ENCODE peak calls at places on chromosomes 11 and 22, in ten cellular contexts. L, Z, N, S, E, R, D, Y, I and J are unnamed samples.

GRCh38 chr11:32829680-32830412 is at the start of gene PRRG4:
- DNase-seq in L (no peak), Z (peak), N (peak), S (peak), E (peak), R (peak), D (peak), Y (peak), I (peak), J (peak)

GRCh38 chr22:39276461-39277134 is 31.8 kb upstream of the PDGFB start:
- DNase-seq in L (no peak), Z (no peak), N (no peak), S (no peak), E (no peak), R (no peak), D (no peak), Y (no peak), I (no peak), J (no peak)

GRCh38 chr11:118807800-118808778 is 17.1 kb upstream of the DDX6 start:
- DNase-seq in L (no peak), Z (no peak), N (no peak), S (no peak), E (no peak), R (no peak), D (no peak), Y (no peak), I (no peak), J (no peak)

GRCh38 chr11:64844330-64845124 is at the start of gene CDC42BPG:
- DNase-seq in L (peak), Z (peak), N (peak), S (peak), E (peak), R (peak), D (peak), Y (peak), I (peak), J (peak)

GRCh38 chr11:73195191-73196007 is 22.7 kb upstream of the P2RY2 start:
- DNase-seq in L (no peak), Z (no peak), N (no peak), S (no peak), E (peak), R (no peak), D (no peak), Y (no peak), I (no peak), J (no peak)

GRCh38 chr11:2899080-2899783 is 13.7 kb upstream of the CDKN1C start:
- DNase-seq in L (no peak), Z (no peak), N (no peak), S (no peak), E (no peak), R (no peak), D (no peak), Y (no peak), I (no peak), J (no peak)

GRCh38 chr22:36439481-36440271 is 41.8 kb downstream of the TXN2 start:
- DNase-seq in L (peak), Z (peak), N (peak), S (peak), E (no peak), R (no peak), D (peak), Y (peak), I (peak), J (no peak)

GRCh38 chr22:47914481-47915097 is 1152.1 kb downstream of the TBC1D22A start:
- DNase-seq in L (no peak), Z (no peak), N (no peak), S (no peak), E (no peak), R (no peak), D (no peak), Y (no peak), I (no peak), J (no peak)

GRCh38 chr22:27485842-27486241 is 315.7 kb downstream of the MN1 start:
- DNase-seq in L (no peak), Z (no peak), N (no peak), S (no peak), E (no peak), R (no peak), D (no peak), Y (no peak), I (no peak), J (no peak)

GRCh38 chr11:62122076-62122475 is 1.7 kb upstream of the INCENP start:
- DNase-seq in L (no peak), Z (no peak), N (no peak), S (no peak), E (no peak), R (peak), D (no peak), Y (no peak), I (peak), J (no peak)

GRCh38 chr11:100791873-100792272 is 104.8 kb downstream of the ARHGAP42 start:
- DNase-seq in L (no peak), Z (no peak), N (peak), S (peak), E (no peak), R (peak), D (no peak), Y (no peak), I (peak), J (no peak)

GRCh38 chr11:40722179-40722795 is 737.2 kb downstream of the LRRC4C start:
- DNase-seq in L (no peak), Z (no peak), N (peak), S (peak), E (no peak), R (peak), D (no peak), Y (no peak), I (peak), J (peak)

GRCh38 chr11:27718853-27719574 is 18.8 kb upstream of the BDNF start:
- DNase-seq in L (no peak), Z (peak), N (peak), S (peak), E (no peak), R (peak), D (peak), Y (peak), I (peak), J (no peak)

GRCh38 chr22:41939981-41940852 is 6.7 kb downstream of the CENPM start:
- DNase-seq in L (no peak), Z (no peak), N (no peak), S (no peak), E (peak), R (peak), D (no peak), Y (no peak), I (no peak), J (peak)

GRCh38 chr11:71206186-71206585 is 46.2 kb downstream of the SHANK2 start:
- DNase-seq in L (no peak), Z (peak), N (peak), S (peak), E (peak), R (peak), D (no peak), Y (no peak), I (peak), J (no peak)

GRCh38 chr22:39502789-39503464 is 837 bp downstream of the MIEF1 start:
- DNase-seq in L (no peak), Z (peak), N (peak), S (peak), E (no peak), R (no peak), D (no peak), Y (no peak), I (no peak), J (no peak)

GRCh38 chr22:38566726-38567504 is 3.1 kb downstream of the DMC1 start:
- DNase-seq in L (no peak), Z (no peak), N (no peak), S (no peak), E (no peak), R (no peak), D (no peak), Y (no peak), I (peak), J (no peak)

DNA sequence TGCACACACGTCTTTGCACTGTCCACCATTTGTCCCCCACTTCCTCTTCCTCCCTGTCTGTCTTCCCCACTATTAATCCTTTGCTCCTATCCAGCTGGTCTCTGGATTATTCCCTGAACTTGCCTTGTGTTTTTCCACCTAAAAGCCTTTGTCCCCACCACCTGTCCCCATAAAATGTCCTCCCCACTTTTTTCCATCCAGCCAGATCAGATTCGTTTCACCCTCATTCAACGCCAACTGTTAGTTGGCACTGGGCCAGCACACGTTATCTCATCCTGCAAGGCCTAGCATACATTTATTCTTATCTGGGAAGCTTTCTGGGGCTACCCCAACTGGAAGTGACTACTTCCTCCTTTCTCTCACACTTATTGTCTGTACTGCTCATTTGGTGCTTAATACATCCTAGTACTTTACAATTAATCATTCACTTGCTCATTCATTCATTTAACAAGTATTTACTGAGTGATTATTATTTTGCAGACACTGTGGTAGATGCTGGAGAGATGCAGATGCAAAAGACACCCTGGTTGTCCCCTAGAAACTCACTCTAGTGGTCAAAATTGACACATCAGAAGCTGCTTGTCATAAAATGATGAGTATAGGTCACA is 96.2 kb downstream of the RASSF10 start:
- DNase-seq in L (no peak), Z (no peak), N (no peak), S (no peak), E (peak), R (no peak), D (peak), Y (peak), I (peak), J (peak)
- TF ChIP-seq CTCF in L (no peak), Z (no peak), N (no peak), S (no peak), E (no peak), R (no peak), D (no peak), Y (no peak), I (no peak), J (no peak)

DNA sequence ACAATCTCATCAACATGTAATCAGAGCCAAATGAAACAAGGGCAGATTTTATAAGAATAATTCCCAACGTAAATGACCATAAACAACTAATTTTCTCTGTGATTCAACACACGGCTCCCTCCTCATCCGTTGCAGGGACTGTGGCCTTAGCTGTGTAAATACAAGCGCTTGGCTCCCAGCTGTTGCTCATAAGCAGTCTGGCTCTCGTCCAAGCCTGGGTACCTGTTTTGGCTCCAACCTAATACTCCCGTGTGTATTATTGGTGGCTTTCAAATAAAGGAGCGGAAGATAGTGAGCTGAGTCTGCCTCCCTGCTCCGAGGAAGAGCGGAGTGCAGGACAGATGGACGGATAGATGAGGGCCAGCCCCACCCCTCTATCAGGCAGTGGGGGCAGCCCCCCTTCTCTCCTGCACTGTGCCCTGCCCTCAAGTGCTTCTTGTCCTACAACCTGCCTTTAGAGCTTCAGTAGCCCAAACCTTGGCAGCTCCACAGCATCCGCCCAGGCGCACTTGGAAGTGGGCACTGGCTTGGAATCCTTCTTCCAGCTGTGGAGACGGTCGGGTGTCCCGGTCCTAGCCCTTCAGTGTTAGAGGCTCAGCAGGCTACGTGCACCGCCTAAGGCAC is 670.9 kb downstream of the BRD1 start:
- DNase-seq in L (no peak), Z (no peak), N (no peak), S (no peak), E (peak), R (no peak), D (no peak), Y (no peak), I (no peak), J (no peak)
- H3K4me3 ChIP-seq in L (no peak), Z (no peak), N (no peak), S (no peak), E (no peak), R (no peak), D (no peak), Y (no peak), I (no peak), J (no peak)

GRCh38 chr22:23849009-23850006 is 8.4 kb upstream of the SLC2A11 start:
- DNase-seq in L (peak), Z (no peak), N (peak), S (peak), E (peak), R (peak), D (peak), Y (peak), I (peak), J (peak)

GRCh38 chr22:23847310-23847920 is 8.6 kb upstream of the DERL3 start:
- DNase-seq in L (no peak), Z (no peak), N (no peak), S (no peak), E (no peak), R (no peak), D (no peak), Y (no peak), I (no peak), J (no peak)

GRCh38 chr22:23845661-23846469 is 7.1 kb upstream of the DERL3 start:
- DNase-seq in L (no peak), Z (no peak), N (no peak), S (no peak), E (no peak), R (no peak), D (no peak), Y (no peak), I (no peak), J (no peak)

GRCh38 chr22:23847991-23848864 is 9.4 kb upstream of the DERL3 start:
- DNase-seq in L (no peak), Z (no peak), N (no peak), S (no peak), E (no peak), R (peak), D (no peak), Y (no peak), I (no peak), J (no peak)

GRCh38 chr22:23850136-23850611 is 7.5 kb upstream of the SLC2A11 start:
- DNase-seq in L (no peak), Z (no peak), N (no peak), S (no peak), E (peak), R (no peak), D (no peak), Y (no peak), I (no peak), J (peak)
- TF ChIP-seq CTCF in L (no peak), Z (no peak), N (no peak), S (no peak), E (no peak), R (no peak), D (no peak), Y (no peak), I (no peak), J (no peak)

GRCh38 chr11:17543041-17543440 is 1.2 kb downstream of the USH1C start:
- DNase-seq in L (no peak), Z (no peak), N (no peak), S (no peak), E (no peak), R (no peak), D (no peak), Y (no peak), I (no peak), J (no peak)
- H3K4me3 ChIP-seq in L (no peak), Z (no peak), N (no peak), S (no peak), E (peak), R (peak), D (no peak), Y (no peak), I (no peak), J (no peak)